ENCODE peak calls at places on chromosomes 4 and X, in ten cellular contexts. A, E, H, T, U, X, C, B, I and Y are unnamed samples.

GRCh38 chr4:63620271-63620670 is 789.0 kb downstream of the TECRL start:
- DNase-seq in I (no peak), E (no peak), T (no peak), U (no peak), A (no peak), C (peak; percentile 96), B (no peak), H (no peak), X (no peak), Y (no peak)

GRCh38 chr4:123825596-123826291 is 429.1 kb downstream of the SPRY1 start:
- DNase-seq in U (no peak), C (no peak), T (no peak), X (no peak), E (no peak), H (no peak), A (no peak), I (peak; percentile 85), B (no peak), Y (no peak)

GRCh38 chrX:110504947-110505346 is 146.3 kb downstream of the RTL9 start:
- DNase-seq in H (no peak), C (no peak), B (no peak), E (no peak), A (no peak), I (no peak), X (no peak), U (no peak), T (no peak), Y (no peak)

GRCh38 chrX:68694429-68695205 is 47.2 kb downstream of the STARD8 start:
- DNase-seq in A (no peak), B (no peak), I (peak; percentile 11), T (no peak), U (no peak), H (no peak), C (no peak), E (no peak), X (no peak), Y (no peak)

GRCh38 chr4:35885081-35885480 is 359.2 kb downstream of the ARAP2 start:
- DNase-seq in E (no peak), H (no peak), T (no peak), C (no peak), U (no peak), I (no peak), B (no peak), A (no peak), X (no peak), Y (peak; percentile 35)

GRCh38 chr4:71867598-71867997 is 83.7 kb upstream of the GC start:
- DNase-seq in I (no peak), B (no peak), U (no peak), X (no peak), H (no peak), E (no peak), C (no peak), A (no peak), T (no peak), Y (no peak)

GRCh38 chr4:20638825-20639224 is 61.4 kb upstream of the PACRGL start:
- DNase-seq in B (no peak), H (no peak), I (no peak), C (peak; percentile 96), E (no peak), A (no peak), X (no peak), U (no peak), T (peak; percentile 19), Y (no peak)

GRCh38 chr4:88008133-88008621 is 742 bp downstream of the PKD2 start:
- DNase-seq in H (peak; percentile 15), E (peak; percentile 19), B (peak; percentile 83), T (no peak), A (peak; percentile 56), X (peak; percentile 60), U (peak; percentile 34), C (peak; percentile 26), I (peak; percentile 20), Y (peak; percentile 71)

GRCh38 chrX:77668391-77669237 is 117.4 kb downstream of the ATRX start:
- DNase-seq in I (peak; percentile 56), A (no peak), X (peak; percentile 49), B (no peak), H (no peak), C (no peak), E (peak; percentile 3), U (no peak), T (no peak), Y (peak; percentile 70)

GRCh38 chr4:126799471-126799870 is 833.3 kb upstream of the INTU start:
- DNase-seq in I (peak; percentile 20), H (no peak), B (no peak), C (no peak), T (no peak), X (peak; percentile 40), A (no peak), U (no peak), E (no peak), Y (no peak)

GRCh38 chrX:134898450-134898849 is 92.3 kb upstream of the SMIM10 start:
- DNase-seq in T (no peak), X (peak; percentile 27), U (no peak), I (peak; percentile 61), B (no peak), E (no peak), C (no peak), A (no peak), H (no peak), Y (no peak)

GRCh38 chr4:141246243-141246642 is 25.5 kb downstream of the ZNF330 start:
- DNase-seq in H (no peak), U (no peak), E (peak; percentile 27), I (peak; percentile 74), B (no peak), X (peak; percentile 83), A (no peak), T (no peak), C (no peak), Y (no peak)

GRCh38 chr4:108035691-108036090 is 46.0 kb downstream of the HADH start:
- DNase-seq in I (no peak), X (no peak), E (no peak), T (no peak), H (no peak), U (no peak), C (no peak), A (no peak), B (no peak), Y (no peak)

GRCh38 chr4:158781963-158782362 is 13.1 kb downstream of the FNIP2 start:
- DNase-seq in T (no peak), E (no peak), C (no peak), I (no peak), A (no peak), U (no peak), B (no peak), X (no peak), H (no peak), Y (no peak)

GRCh38 chr4:142913461-142914030 is 67.4 kb upstream of the INPP4B start:
- DNase-seq in B (no peak), C (no peak), E (no peak), A (no peak), T (no peak), U (no peak), I (peak; percentile 18), H (no peak), X (no peak), Y (no peak)

GRCh38 chr4:8541981-8542715 is 38.0 kb upstream of the GPR78 start:
- DNase-seq in X (no peak), C (no peak), E (no peak), B (peak; percentile 72), A (no peak), T (no peak), U (no peak), H (no peak), I (no peak), Y (no peak)

GRCh38 chrX:78517124-78517523 is 142.0 kb downstream of the RTL3 start:
- DNase-seq in C (no peak), X (no peak), A (no peak), U (peak; percentile 14), T (no peak), E (no peak), B (no peak), I (no peak), H (peak; percentile 8), Y (peak; percentile 47)

GRCh38 chr4:55440786-55441185 is 45.0 kb downstream of the TMEM165 start:
- DNase-seq in T (no peak), U (no peak), A (no peak), H (no peak), B (no peak), C (no peak), I (no peak), E (no peak), X (no peak), Y (no peak)

GRCh38 chr4:128958194-128958593 is 135.1 kb downstream of the SCLT1 start:
- DNase-seq in U (no peak), B (no peak), I (no peak), C (no peak), T (no peak), H (no peak), X (peak; percentile 24), A (no peak), E (no peak), Y (no peak)

GRCh38 chr4:184664445-184665210 is 15.1 kb downstream of the PRIMPOL start:
- DNase-seq in B (no peak), E (no peak), C (no peak), A (no peak), H (no peak), I (no peak), X (peak; percentile 52), T (no peak), U (no peak), Y (peak; percentile 29)

GRCh38 chrX:29196501-29196900 is 609.3 kb downstream of the IL1RAPL1 start:
- DNase-seq in I (no peak), A (no peak), T (no peak), B (no peak), X (no peak), U (no peak), H (no peak), E (no peak), C (no peak), Y (no peak)

GRCh38 chrX:102746134-102746584 is 25.6 kb downstream of the GPRASP3 start:
- DNase-seq in E (no peak), X (peak; percentile 45), I (no peak), T (no peak), C (no peak), A (peak; percentile 62), B (no peak), U (no peak), H (peak; percentile 4), Y (no peak)

GRCh38 chr4:148831945-148832344 is 389.7 kb upstream of the NR3C2 start:
- DNase-seq in A (no peak), C (no peak), I (peak; percentile 30), E (peak; percentile 48), B (no peak), T (no peak), H (no peak), X (peak; percentile 69), U (no peak), Y (peak; percentile 83)

GRCh38 chr4:3440011-3440410 is 1.8 kb upstream of the HGFAC start:
- DNase-seq in X (no peak), C (no peak), H (no peak), A (peak; percentile 41), I (no peak), T (no peak), B (no peak), E (no peak), U (no peak), Y (no peak)

GRCh38 chr4:163048447-163048846 is 118.2 kb downstream of the NAF1 start:
- DNase-seq in X (peak; percentile 46), I (peak; percentile 4), B (no peak), C (peak; percentile 7), E (peak; percentile 22), U (peak; percentile 20), H (no peak), A (no peak), T (no peak), Y (peak; percentile 65)

GRCh38 chrX:50067435-50068292 is 133.1 kb downstream of the AKAP4 start:
- DNase-seq in H (no peak), X (peak; percentile 51), U (no peak), B (no peak), I (no peak), C (peak; percentile 90), T (no peak), E (no peak), A (no peak), Y (no peak)

GRCh38 chrX:150405006-150405405 is 41.9 kb downstream of the MAMLD1 start:
- DNase-seq in A (no peak), B (no peak), H (no peak), C (no peak), T (no peak), E (no peak), I (no peak), U (no peak), X (no peak), Y (no peak)

GRCh38 chr4:107888237-107888636 is 43.1 kb upstream of the CYP2U1 start:
- DNase-seq in H (no peak), B (no peak), U (no peak), T (no peak), I (no peak), E (no peak), C (no peak), A (no peak), X (no peak), Y (peak; percentile 21)